ENCODE peak calls at places on chromosomes 7 and 10, in four cellular contexts. Q is neural progenitor cell, K is MM.1S, I is PC-9. V is an unnamed sample.

GRCh38 chr7:95907337-95907736 is 135.0 kb downstream of the DYNC1I1 start:
- DNase-seq in K (no peak), Q (no peak), I (no peak), V (no peak)

GRCh38 chr10:116722736-116723427 is 19.5 kb downstream of the HSPA12A start:
- DNase-seq in Q (no peak), I (no peak), K (no peak), V (no peak)

GRCh38 chr10:71590786-71591350 is 128.7 kb downstream of the C10orf105 start:
- DNase-seq in I (no peak), Q (no peak), K (no peak), V (no peak)

GRCh38 chr10:29689001-29689400 is 54.2 kb upstream of the SVIL start:
- DNase-seq in I (no peak), K (no peak), Q (no peak), V (no peak)

GRCh38 chr7:76303057-76303828 is 770 bp downstream of the HSPB1 start:
- DNase-seq in K (peak), I (peak), Q (peak), V (peak)

GRCh38 chr7:87506243-87507180 is 31.0 kb upstream of the ABCB4 start:
- DNase-seq in K (peak), I (no peak), Q (no peak), V (peak)

GRCh38 chr10:49083256-49083655 is 32.1 kb downstream of the VSTM4 start:
- DNase-seq in I (no peak), K (no peak), Q (peak), V (no peak)

GRCh38 chr7:101075646-101076045 is 9.6 kb upstream of the TRIM56 start:
- DNase-seq in Q (no peak), I (no peak), K (no peak), V (no peak)

GRCh38 chr7:70093496-70093895 is 495.2 kb downstream of the AUTS2 start:
- DNase-seq in Q (no peak), K (no peak), I (no peak), V (no peak)

GRCh38 chr10:93152136-93152535 is 78.4 kb downstream of the CYP26A1 start:
- DNase-seq in Q (no peak), K (no peak), I (peak), V (no peak)

GRCh38 chr10:106996510-106996909 is 168.0 kb downstream of the SORCS1 start:
- DNase-seq in I (no peak), Q (no peak), K (no peak), V (no peak)

GRCh38 chr7:97004931-97005763 is at the start of gene DLX6:
- DNase-seq in K (peak), Q (peak), I (no peak), V (no peak)
- TF ChIP-seq EZH2 in K (no peak), Q (no peak), I (no peak), V (no peak)

GRCh38 chr7:25852995-25853713 is 298.8 kb upstream of the NFE2L3 start:
- DNase-seq in I (no peak), Q (no peak), K (no peak), V (no peak)
- TF ChIP-seq EZH2 in I (no peak), Q (no peak), K (no peak), V (no peak)

GRCh38 chr7:1234794-1235500 is 2.3 kb downstream of the UNCX start:
- DNase-seq in K (no peak), I (no peak), Q (peak), V (no peak)
- TF ChIP-seq EZH2 in K (no peak), I (no peak), Q (no peak), V (no peak)

GRCh38 chr7:157014635-157015555 is 4.4 kb upstream of the MNX1 start:
- DNase-seq in K (peak), I (no peak), Q (no peak), V (no peak)

GRCh38 chr7:157012113-157012547 is 1.7 kb upstream of the MNX1 start:
- DNase-seq in K (peak), Q (no peak), I (no peak), V (no peak)

GRCh38 chr7:157011333-157012112 is 1.1 kb upstream of the MNX1 start:
- DNase-seq in Q (peak), I (no peak), K (peak), V (no peak)

GRCh38 chr7:157013602-157014549 is 3.4 kb upstream of the MNX1 start:
- DNase-seq in Q (peak), I (no peak), K (peak), V (no peak)

GRCh38 chr7:157013101-157013500 is 2.6 kb upstream of the MNX1 start:
- DNase-seq in I (no peak), Q (no peak), K (peak), V (no peak)
- TF ChIP-seq EZH2 in I (no peak), Q (no peak), K (no peak), V (no peak)

DNA sequence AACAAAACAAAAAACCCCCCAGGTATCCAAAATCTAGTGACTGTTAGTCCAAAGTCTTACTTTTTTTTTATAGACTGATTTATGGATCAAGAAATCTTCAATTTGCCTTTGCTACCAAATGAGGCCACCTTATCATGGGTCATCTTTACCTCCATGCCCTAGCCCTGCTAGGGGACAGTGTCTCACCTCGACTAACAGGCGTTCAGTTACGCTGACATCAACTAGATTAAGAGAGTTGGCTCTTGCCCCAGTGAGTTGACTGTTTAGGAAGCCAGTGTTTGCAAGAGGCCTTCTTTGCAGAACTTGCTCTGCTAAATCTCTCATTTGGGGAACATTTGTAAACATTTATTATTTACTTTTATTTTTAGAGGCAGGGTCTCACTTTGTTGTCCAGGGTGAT is 36.9 kb upstream of the WAC start:
- DNase-seq in K (no peak), I (no peak), Q (no peak), V (no peak)
- TF ChIP-seq EZH2 in K (no peak), I (no peak), Q (no peak), V (no peak)

GRCh38 chr7:97025130-97025499 is 484 bp upstream of the DLX5 start:
- DNase-seq in I (no peak), Q (no peak), K (no peak), V (no peak)

GRCh38 chr7:97020601-97021442 is 3.8 kb downstream of the DLX5 start:
- DNase-seq in K (no peak), Q (peak), I (no peak), V (no peak)

GRCh38 chr7:97024209-97025129 is at the start of gene DLX5:
- DNase-seq in I (no peak), K (no peak), Q (peak), V (no peak)

GRCh38 chr7:97021443-97022261 is 3.0 kb downstream of the DLX5 start:
- DNase-seq in I (no peak), K (no peak), Q (no peak), V (no peak)

DNA sequence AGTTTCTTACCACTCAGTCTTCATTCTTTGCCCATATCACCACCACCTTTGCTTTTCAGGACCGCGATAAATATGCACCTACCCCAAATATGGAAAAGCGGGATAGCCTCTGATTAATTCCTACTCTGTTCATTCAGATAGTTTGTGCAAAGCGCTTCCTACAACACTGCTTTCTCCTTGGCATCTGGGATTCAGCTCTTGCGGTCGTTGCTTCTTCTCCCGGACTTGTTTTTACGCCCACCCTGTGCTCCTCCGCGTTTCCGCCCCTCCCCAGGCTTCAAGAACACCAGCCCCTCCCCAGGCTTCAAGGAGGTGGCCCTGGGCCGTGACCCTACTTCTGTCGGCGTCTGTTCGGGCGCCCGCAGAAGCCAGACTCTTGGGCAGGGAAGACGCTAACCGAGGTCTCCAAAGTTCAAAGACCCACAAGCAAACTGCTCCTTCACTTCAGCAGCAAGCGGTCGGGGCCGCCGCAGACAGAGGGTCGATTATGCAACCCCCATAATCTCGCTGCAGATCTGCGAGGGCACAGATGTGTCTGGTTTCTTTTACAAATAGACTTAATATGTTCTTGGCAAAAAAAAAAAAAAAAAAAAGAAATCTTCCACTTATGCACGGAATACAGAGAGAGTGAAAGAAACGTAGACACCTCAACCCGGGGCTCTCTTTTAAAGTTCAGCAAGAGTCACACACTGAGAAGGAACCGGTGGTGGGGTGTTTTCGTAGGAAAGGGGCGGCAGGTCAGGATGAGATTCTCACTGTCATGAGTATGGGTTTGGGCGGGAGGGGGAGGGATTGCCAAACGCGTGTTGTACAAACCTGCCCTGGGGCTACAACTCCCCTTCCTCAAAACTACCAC is 2.0 kb downstream of the DLX5 start:
- DNase-seq in K (no peak), I (no peak), Q (peak), V (no peak)
- TF ChIP-seq EZH2 in K (no peak), I (no peak), Q (peak), V (no peak)

DNA sequence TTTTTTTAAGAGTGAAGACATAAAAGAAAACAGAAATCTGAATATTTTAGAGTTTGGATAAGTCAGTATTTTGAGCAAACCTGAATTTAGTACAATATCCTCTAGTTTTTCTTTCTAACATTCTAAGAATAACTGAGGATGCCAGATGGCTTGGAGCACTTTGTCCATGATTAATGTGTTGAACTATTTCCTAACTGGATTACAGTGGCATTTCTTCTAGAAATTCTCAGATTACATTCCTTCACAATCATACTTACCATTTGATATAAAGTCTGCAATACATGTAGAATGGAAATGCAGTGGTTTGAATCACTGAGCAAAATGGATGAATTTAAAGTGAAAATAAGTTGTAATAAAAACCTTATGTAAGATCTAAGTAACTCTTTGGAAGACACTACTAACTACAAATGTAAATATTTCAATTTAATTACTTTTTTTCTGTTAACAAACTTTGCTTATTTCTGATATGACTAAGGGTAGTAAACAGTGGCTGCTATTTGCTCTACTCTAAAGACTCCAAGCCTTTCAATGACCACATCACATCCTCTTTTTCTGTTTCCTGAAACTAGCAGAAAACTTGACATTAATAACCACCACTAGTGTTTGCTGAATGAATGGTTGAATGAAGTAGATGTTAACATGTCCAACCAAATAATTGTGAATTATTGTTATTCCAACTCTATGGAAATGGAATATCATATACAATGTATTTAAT is 102.8 kb downstream of the PRKG1 start:
- DNase-seq in I (no peak), K (no peak), Q (no peak), V (no peak)
- TF ChIP-seq EZH2 in I (no peak), K (no peak), Q (no peak), V (no peak)

GRCh38 chr7:128911441-128912031 is 1.0 kb upstream of the KCP start:
- DNase-seq in I (no peak), Q (peak), K (no peak), V (no peak)
- TF ChIP-seq EZH2 in I (no peak), Q (no peak), K (no peak), V (no peak)